ENCODE peak calls at places on chromosomes 16 and 17, in four cellular contexts. I, K, C and P are unnamed samples.

GRCh38 chr17:80880650-80880989 is 111.0 kb upstream of the CHMP6 start:
- DNase-seq in I (no peak), C (peak; percentile 35), K (no peak), P (no peak)

GRCh38 chr16:2148714-2149629 is 547 bp downstream of the RAB26 start:
- DNase-seq in C (no peak), K (no peak), I (no peak), P (no peak)

GRCh38 chr17:18946536-18946935 is 5.4 kb upstream of the SLC5A10 start:
- DNase-seq in K (peak; percentile 15), C (no peak), I (no peak), P (no peak)

GRCh38 chr17:41919840-41920579 is 1.3 kb upstream of the ACLY start:
- DNase-seq in K (no peak), I (no peak), C (peak; percentile 75), P (no peak)

GRCh38 chr17:42525221-42525620 is 10.8 kb upstream of the NAGLU start:
- DNase-seq in C (no peak), I (no peak), K (no peak), P (no peak)

GRCh38 chr16:77624085-77624484 is 98.2 kb upstream of the NUDT7 start:
- DNase-seq in I (no peak), C (no peak), K (no peak), P (no peak)

GRCh38 chr16:29645699-29646187 is 17.3 kb upstream of the SPN start:
- DNase-seq in K (no peak), I (no peak), C (no peak), P (no peak)

GRCh38 chr17:78745407-78746088 is 36.5 kb downstream of the CYTH1 start:
- DNase-seq in C (no peak), K (peak; percentile 53), I (no peak), P (no peak)

GRCh38 chr16:4414187-4414909 is 2.0 kb downstream of the CORO7 start:
- DNase-seq in C (no peak), K (no peak), I (no peak), P (no peak)

GRCh38 chr16:27778926-27779570 is 229.1 kb downstream of the KATNIP start:
- DNase-seq in C (no peak), I (no peak), K (no peak), P (no peak)

GRCh38 chr16:80655751-80656150 is 115.0 kb downstream of the DYNLRB2 start:
- DNase-seq in K (no peak), C (no peak), I (no peak), P (no peak)

GRCh38 chr17:77966476-77966875 is 8.0 kb downstream of the TNRC6C start:
- DNase-seq in K (no peak), I (no peak), C (no peak), P (no peak)

GRCh38 chr16:28835864-28836760 is 10.0 kb downstream of the TUFM start:
- DNase-seq in I (no peak), K (no peak), C (no peak), P (no peak)

GRCh38 chr16:52581530-52581929 is 34.6 kb upstream of the TOX3 start:
- DNase-seq in C (no peak), K (no peak), I (no peak), P (no peak)

GRCh38 chr17:77343031-77343866 is 202.5 kb downstream of the SEC14L1 start:
- DNase-seq in K (no peak), C (peak; percentile 43), I (no peak), P (no peak)

GRCh38 chr17:57391076-57391825 is 134.9 kb downstream of the MSI2 start:
- DNase-seq in C (no peak), K (no peak), I (no peak), P (no peak)